ENCODE peak calls at places on chromosomes 4 and X, in nine cellular contexts. One of them, this sample, is unnamed.

GRCh38 chrX:145609951-145610511 is 207.6 kb upstream of the SLITRK2 start:
- DNase-seq in NCI-H345: no peak
- DNase-seq in EL: no peak
- DNase-seq in heart left ventricle: no peak
- DNase-seq in KBM-7: no peak
- DNase-seq in hippocampal formation: no peak
- DNase-seq in activated effector memory CD4-positive, alpha-beta T cell treated with Interleukin-2 at 50 U/mL for 16 hours: no peak
- DNase-seq in Right ventricle myocardium superior: no peak
- DNase-seq in NCI-H446 treated with DMSO at 0.1 percent for 48 hours: no peak
- DNase-seq in this sample: peak

GRCh38 chr4:56786955-56787354 is 34.5 kb downstream of the SPINK2 start:
- DNase-seq in NCI-H345: peak
- DNase-seq in EL: peak
- DNase-seq in heart left ventricle: peak
- DNase-seq in KBM-7: no peak
- DNase-seq in hippocampal formation: no peak
- DNase-seq in activated effector memory CD4-positive, alpha-beta T cell treated with Interleukin-2 at 50 U/mL for 16 hours: no peak
- DNase-seq in Right ventricle myocardium superior: peak
- DNase-seq in NCI-H446 treated with DMSO at 0.1 percent for 48 hours: no peak
- DNase-seq in this sample: peak

GRCh38 chrX:9368262-9368661 is 96.6 kb upstream of the TBL1X start:
- DNase-seq in NCI-H345: no peak
- DNase-seq in EL: no peak
- DNase-seq in heart left ventricle: no peak
- DNase-seq in KBM-7: no peak
- DNase-seq in hippocampal formation: no peak
- DNase-seq in activated effector memory CD4-positive, alpha-beta T cell treated with Interleukin-2 at 50 U/mL for 16 hours: no peak
- DNase-seq in Right ventricle myocardium superior: no peak
- DNase-seq in NCI-H446 treated with DMSO at 0.1 percent for 48 hours: no peak
- DNase-seq in this sample: no peak

GRCh38 chr4:118680808-118681207 is 4.4 kb upstream of the METTL14 start:
- DNase-seq in NCI-H345: no peak
- DNase-seq in EL: no peak
- DNase-seq in heart left ventricle: no peak
- DNase-seq in KBM-7: peak
- DNase-seq in hippocampal formation: no peak
- DNase-seq in activated effector memory CD4-positive, alpha-beta T cell treated with Interleukin-2 at 50 U/mL for 16 hours: no peak
- DNase-seq in Right ventricle myocardium superior: no peak
- DNase-seq in NCI-H446 treated with DMSO at 0.1 percent for 48 hours: no peak
- DNase-seq in this sample: no peak

GRCh38 chr4:67909910-67910905 is 26.4 kb upstream of the TMPRSS11D start:
- DNase-seq in NCI-H345: no peak
- DNase-seq in EL: peak
- DNase-seq in heart left ventricle: no peak
- DNase-seq in KBM-7: peak
- DNase-seq in hippocampal formation: no peak
- DNase-seq in activated effector memory CD4-positive, alpha-beta T cell treated with Interleukin-2 at 50 U/mL for 16 hours: no peak
- DNase-seq in Right ventricle myocardium superior: no peak
- DNase-seq in NCI-H446 treated with DMSO at 0.1 percent for 48 hours: no peak
- DNase-seq in this sample: peak

GRCh38 chr4:11720292-11720691 is 291.6 kb upstream of the HS3ST1 start:
- DNase-seq in NCI-H345: peak
- DNase-seq in EL: no peak
- DNase-seq in heart left ventricle: no peak
- DNase-seq in KBM-7: peak
- DNase-seq in hippocampal formation: peak
- DNase-seq in activated effector memory CD4-positive, alpha-beta T cell treated with Interleukin-2 at 50 U/mL for 16 hours: no peak
- DNase-seq in Right ventricle myocardium superior: no peak
- DNase-seq in NCI-H446 treated with DMSO at 0.1 percent for 48 hours: peak
- DNase-seq in this sample: no peak

GRCh38 chrX:111131572-111131971 is 35.6 kb downstream of the PAK3 start:
- DNase-seq in NCI-H345: no peak
- DNase-seq in EL: peak
- DNase-seq in heart left ventricle: no peak
- DNase-seq in KBM-7: no peak
- DNase-seq in hippocampal formation: no peak
- DNase-seq in activated effector memory CD4-positive, alpha-beta T cell treated with Interleukin-2 at 50 U/mL for 16 hours: no peak
- DNase-seq in Right ventricle myocardium superior: no peak
- DNase-seq in NCI-H446 treated with DMSO at 0.1 percent for 48 hours: no peak
- DNase-seq in this sample: no peak

GRCh38 chr4:80266902-80267380 is 477 bp downstream of the FGF5 start:
- DNase-seq in NCI-H345: no peak
- DNase-seq in EL: peak
- DNase-seq in heart left ventricle: no peak
- DNase-seq in KBM-7: no peak
- DNase-seq in hippocampal formation: no peak
- DNase-seq in activated effector memory CD4-positive, alpha-beta T cell treated with Interleukin-2 at 50 U/mL for 16 hours: no peak
- DNase-seq in Right ventricle myocardium superior: no peak
- DNase-seq in NCI-H446 treated with DMSO at 0.1 percent for 48 hours: no peak
- DNase-seq in this sample: peak

GRCh38 chr4:153663667-153664066 is 20.4 kb upstream of the TLR2 start:
- DNase-seq in NCI-H345: no peak
- DNase-seq in EL: no peak
- DNase-seq in heart left ventricle: no peak
- DNase-seq in KBM-7: no peak
- DNase-seq in hippocampal formation: no peak
- DNase-seq in activated effector memory CD4-positive, alpha-beta T cell treated with Interleukin-2 at 50 U/mL for 16 hours: no peak
- DNase-seq in Right ventricle myocardium superior: no peak
- DNase-seq in NCI-H446 treated with DMSO at 0.1 percent for 48 hours: no peak
- DNase-seq in this sample: no peak

GRCh38 chr4:36785965-36786364 is 458.6 kb upstream of the NWD2 start:
- DNase-seq in NCI-H345: peak
- DNase-seq in EL: no peak
- DNase-seq in heart left ventricle: no peak
- DNase-seq in KBM-7: no peak
- DNase-seq in hippocampal formation: no peak
- DNase-seq in activated effector memory CD4-positive, alpha-beta T cell treated with Interleukin-2 at 50 U/mL for 16 hours: no peak
- DNase-seq in Right ventricle myocardium superior: no peak
- DNase-seq in NCI-H446 treated with DMSO at 0.1 percent for 48 hours: no peak
- DNase-seq in this sample: no peak

GRCh38 chr4:38092701-38093100 is 132.5 kb downstream of the PTTG2 start:
- DNase-seq in NCI-H345: no peak
- DNase-seq in EL: peak
- DNase-seq in heart left ventricle: no peak
- DNase-seq in KBM-7: no peak
- DNase-seq in hippocampal formation: no peak
- DNase-seq in activated effector memory CD4-positive, alpha-beta T cell treated with Interleukin-2 at 50 U/mL for 16 hours: no peak
- DNase-seq in Right ventricle myocardium superior: no peak
- DNase-seq in NCI-H446 treated with DMSO at 0.1 percent for 48 hours: no peak
- DNase-seq in this sample: no peak

GRCh38 chrX:31213941-31214340 is 142.1 kb upstream of the FTHL17 start:
- DNase-seq in NCI-H345: no peak
- DNase-seq in EL: peak
- DNase-seq in heart left ventricle: no peak
- DNase-seq in KBM-7: peak
- DNase-seq in hippocampal formation: no peak
- DNase-seq in activated effector memory CD4-positive, alpha-beta T cell treated with Interleukin-2 at 50 U/mL for 16 hours: no peak
- DNase-seq in Right ventricle myocardium superior: no peak
- DNase-seq in NCI-H446 treated with DMSO at 0.1 percent for 48 hours: no peak
- DNase-seq in this sample: peak

GRCh38 chrX:108484251-108484650 is 44.6 kb downstream of the COL4A5 start:
- DNase-seq in NCI-H345: no peak
- DNase-seq in EL: no peak
- DNase-seq in heart left ventricle: no peak
- DNase-seq in KBM-7: no peak
- DNase-seq in hippocampal formation: no peak
- DNase-seq in activated effector memory CD4-positive, alpha-beta T cell treated with Interleukin-2 at 50 U/mL for 16 hours: no peak
- DNase-seq in Right ventricle myocardium superior: no peak
- DNase-seq in NCI-H446 treated with DMSO at 0.1 percent for 48 hours: no peak
- DNase-seq in this sample: no peak

GRCh38 chrX:17020371-17020770 is 73.9 kb downstream of the REPS2 start:
- DNase-seq in NCI-H345: no peak
- DNase-seq in EL: no peak
- DNase-seq in heart left ventricle: no peak
- DNase-seq in KBM-7: no peak
- DNase-seq in hippocampal formation: no peak
- DNase-seq in activated effector memory CD4-positive, alpha-beta T cell treated with Interleukin-2 at 50 U/mL for 16 hours: no peak
- DNase-seq in Right ventricle myocardium superior: no peak
- DNase-seq in NCI-H446 treated with DMSO at 0.1 percent for 48 hours: no peak
- DNase-seq in this sample: no peak

GRCh38 chr4:94208268-94208667 is 603 bp downstream of the SMARCAD1 start:
- DNase-seq in NCI-H345: no peak
- DNase-seq in EL: no peak
- DNase-seq in heart left ventricle: no peak
- DNase-seq in KBM-7: peak
- DNase-seq in hippocampal formation: no peak
- DNase-seq in activated effector memory CD4-positive, alpha-beta T cell treated with Interleukin-2 at 50 U/mL for 16 hours: no peak
- DNase-seq in Right ventricle myocardium superior: no peak
- DNase-seq in NCI-H446 treated with DMSO at 0.1 percent for 48 hours: no peak
- DNase-seq in this sample: no peak

GRCh38 chrX:153794897-153795816 is 689 bp downstream of the SSR4 start:
- DNase-seq in NCI-H345: no peak
- DNase-seq in EL: peak
- DNase-seq in heart left ventricle: no peak
- DNase-seq in KBM-7: no peak
- DNase-seq in hippocampal formation: no peak
- DNase-seq in activated effector memory CD4-positive, alpha-beta T cell treated with Interleukin-2 at 50 U/mL for 16 hours: no peak
- DNase-seq in Right ventricle myocardium superior: no peak
- DNase-seq in NCI-H446 treated with DMSO at 0.1 percent for 48 hours: no peak
- DNase-seq in this sample: peak

GRCh38 chrX:69428216-69428615 is 75.9 kb upstream of the NALF2 start:
- DNase-seq in NCI-H345: no peak
- DNase-seq in EL: no peak
- DNase-seq in heart left ventricle: no peak
- DNase-seq in KBM-7: no peak
- DNase-seq in hippocampal formation: no peak
- DNase-seq in activated effector memory CD4-positive, alpha-beta T cell treated with Interleukin-2 at 50 U/mL for 16 hours: no peak
- DNase-seq in Right ventricle myocardium superior: no peak
- DNase-seq in NCI-H446 treated with DMSO at 0.1 percent for 48 hours: no peak
- DNase-seq in this sample: no peak

GRCh38 chrX:19705196-19705769 is 182.1 kb downstream of the SH3KBP1 start:
- DNase-seq in NCI-H345: no peak
- DNase-seq in EL: peak
- DNase-seq in heart left ventricle: no peak
- DNase-seq in KBM-7: no peak
- DNase-seq in hippocampal formation: no peak
- DNase-seq in activated effector memory CD4-positive, alpha-beta T cell treated with Interleukin-2 at 50 U/mL for 16 hours: no peak
- DNase-seq in Right ventricle myocardium superior: no peak
- DNase-seq in NCI-H446 treated with DMSO at 0.1 percent for 48 hours: no peak
- DNase-seq in this sample: peak

GRCh38 chr4:8771258-8771590 is 100.4 kb downstream of the HMX1 start:
- DNase-seq in NCI-H345: no peak
- DNase-seq in EL: no peak
- DNase-seq in heart left ventricle: no peak
- DNase-seq in KBM-7: no peak
- DNase-seq in hippocampal formation: no peak
- DNase-seq in activated effector memory CD4-positive, alpha-beta T cell treated with Interleukin-2 at 50 U/mL for 16 hours: no peak
- DNase-seq in Right ventricle myocardium superior: peak
- DNase-seq in NCI-H446 treated with DMSO at 0.1 percent for 48 hours: no peak
- DNase-seq in this sample: no peak

GRCh38 chrX:2502668-2503519 is 2.1 kb upstream of the DHRSX start:
- DNase-seq in NCI-H345: no peak
- DNase-seq in EL: peak
- DNase-seq in heart left ventricle: no peak
- DNase-seq in KBM-7: peak
- DNase-seq in hippocampal formation: no peak
- DNase-seq in activated effector memory CD4-positive, alpha-beta T cell treated with Interleukin-2 at 50 U/mL for 16 hours: no peak
- DNase-seq in Right ventricle myocardium superior: no peak
- DNase-seq in NCI-H446 treated with DMSO at 0.1 percent for 48 hours: no peak
- DNase-seq in this sample: peak

GRCh38 chr4:160257324-160257723 is 1154.4 kb downstream of the RAPGEF2 start:
- DNase-seq in NCI-H345: no peak
- DNase-seq in EL: no peak
- DNase-seq in heart left ventricle: no peak
- DNase-seq in KBM-7: no peak
- DNase-seq in hippocampal formation: no peak
- DNase-seq in activated effector memory CD4-positive, alpha-beta T cell treated with Interleukin-2 at 50 U/mL for 16 hours: no peak
- DNase-seq in Right ventricle myocardium superior: no peak
- DNase-seq in NCI-H446 treated with DMSO at 0.1 percent for 48 hours: no peak
- DNase-seq in this sample: no peak

GRCh38 chr4:138910914-138911336 is 104.7 kb upstream of the NOCT start:
- DNase-seq in NCI-H345: peak
- DNase-seq in EL: peak
- DNase-seq in heart left ventricle: peak
- DNase-seq in KBM-7: no peak
- DNase-seq in hippocampal formation: peak
- DNase-seq in activated effector memory CD4-positive, alpha-beta T cell treated with Interleukin-2 at 50 U/mL for 16 hours: no peak
- DNase-seq in Right ventricle myocardium superior: peak
- DNase-seq in NCI-H446 treated with DMSO at 0.1 percent for 48 hours: peak
- DNase-seq in this sample: peak

GRCh38 chr4:107736924-107737448 is 17.0 kb upstream of the PAPSS1 start:
- DNase-seq in NCI-H345: peak
- DNase-seq in EL: peak
- DNase-seq in heart left ventricle: no peak
- DNase-seq in KBM-7: peak
- DNase-seq in hippocampal formation: peak
- DNase-seq in activated effector memory CD4-positive, alpha-beta T cell treated with Interleukin-2 at 50 U/mL for 16 hours: peak
- DNase-seq in Right ventricle myocardium superior: no peak
- DNase-seq in NCI-H446 treated with DMSO at 0.1 percent for 48 hours: peak
- DNase-seq in this sample: peak

GRCh38 chr4:153729901-153730300 is 29.9 kb downstream of the RNF175 start:
- DNase-seq in NCI-H345: no peak
- DNase-seq in EL: no peak
- DNase-seq in heart left ventricle: no peak
- DNase-seq in KBM-7: no peak
- DNase-seq in hippocampal formation: no peak
- DNase-seq in activated effector memory CD4-positive, alpha-beta T cell treated with Interleukin-2 at 50 U/mL for 16 hours: no peak
- DNase-seq in Right ventricle myocardium superior: no peak
- DNase-seq in NCI-H446 treated with DMSO at 0.1 percent for 48 hours: no peak
- DNase-seq in this sample: no peak

GRCh38 chr4:26451597-26451996 is 38.7 kb downstream of the CCKAR start:
- DNase-seq in NCI-H345: no peak
- DNase-seq in EL: no peak
- DNase-seq in heart left ventricle: no peak
- DNase-seq in KBM-7: no peak
- DNase-seq in hippocampal formation: no peak
- DNase-seq in activated effector memory CD4-positive, alpha-beta T cell treated with Interleukin-2 at 50 U/mL for 16 hours: no peak
- DNase-seq in Right ventricle myocardium superior: no peak
- DNase-seq in NCI-H446 treated with DMSO at 0.1 percent for 48 hours: no peak
- DNase-seq in this sample: no peak

GRCh38 chr4:185016946-185017797 is 1.1 kb upstream of the HELT start:
- DNase-seq in NCI-H345: peak
- DNase-seq in EL: no peak
- DNase-seq in heart left ventricle: no peak
- DNase-seq in KBM-7: no peak
- DNase-seq in hippocampal formation: no peak
- DNase-seq in activated effector memory CD4-positive, alpha-beta T cell treated with Interleukin-2 at 50 U/mL for 16 hours: no peak
- DNase-seq in Right ventricle myocardium superior: no peak
- DNase-seq in NCI-H446 treated with DMSO at 0.1 percent for 48 hours: no peak
- DNase-seq in this sample: no peak

GRCh38 chr4:184019084-184019483 is 114.0 kb downstream of the STOX2 start:
- DNase-seq in NCI-H345: no peak
- DNase-seq in EL: no peak
- DNase-seq in heart left ventricle: no peak
- DNase-seq in KBM-7: no peak
- DNase-seq in hippocampal formation: no peak
- DNase-seq in activated effector memory CD4-positive, alpha-beta T cell treated with Interleukin-2 at 50 U/mL for 16 hours: no peak
- DNase-seq in Right ventricle myocardium superior: no peak
- DNase-seq in NCI-H446 treated with DMSO at 0.1 percent for 48 hours: no peak
- DNase-seq in this sample: no peak

GRCh38 chrX:69127466-69127865 is 37.8 kb downstream of the PJA1 start:
- DNase-seq in NCI-H345: no peak
- DNase-seq in EL: no peak
- DNase-seq in heart left ventricle: no peak
- DNase-seq in KBM-7: no peak
- DNase-seq in hippocampal formation: no peak
- DNase-seq in activated effector memory CD4-positive, alpha-beta T cell treated with Interleukin-2 at 50 U/mL for 16 hours: no peak
- DNase-seq in Right ventricle myocardium superior: no peak
- DNase-seq in NCI-H446 treated with DMSO at 0.1 percent for 48 hours: no peak
- DNase-seq in this sample: no peak

GRCh38 chr4:30720656-30721352 is 635 bp downstream of the PCDH7 start:
- DNase-seq in NCI-H345: peak
- DNase-seq in EL: no peak
- DNase-seq in heart left ventricle: peak
- DNase-seq in KBM-7: peak
- DNase-seq in hippocampal formation: no peak
- DNase-seq in activated effector memory CD4-positive, alpha-beta T cell treated with Interleukin-2 at 50 U/mL for 16 hours: no peak
- DNase-seq in Right ventricle myocardium superior: peak
- DNase-seq in NCI-H446 treated with DMSO at 0.1 percent for 48 hours: no peak
- DNase-seq in this sample: no peak

GRCh38 chrX:66200855-66201795 is 37.1 kb downstream of the HEPH start:
- DNase-seq in NCI-H345: no peak
- DNase-seq in EL: peak
- DNase-seq in heart left ventricle: no peak
- DNase-seq in KBM-7: peak
- DNase-seq in hippocampal formation: peak
- DNase-seq in activated effector memory CD4-positive, alpha-beta T cell treated with Interleukin-2 at 50 U/mL for 16 hours: no peak
- DNase-seq in Right ventricle myocardium superior: no peak
- DNase-seq in NCI-H446 treated with DMSO at 0.1 percent for 48 hours: no peak
- DNase-seq in this sample: peak

GRCh38 chr4:3526456-3526855 is 5.8 kb downstream of the LRPAP1 start:
- DNase-seq in NCI-H345: no peak
- DNase-seq in EL: no peak
- DNase-seq in heart left ventricle: no peak
- DNase-seq in KBM-7: no peak
- DNase-seq in hippocampal formation: no peak
- DNase-seq in activated effector memory CD4-positive, alpha-beta T cell treated with Interleukin-2 at 50 U/mL for 16 hours: no peak
- DNase-seq in Right ventricle myocardium superior: no peak
- DNase-seq in NCI-H446 treated with DMSO at 0.1 percent for 48 hours: no peak
- DNase-seq in this sample: no peak

This sample was measured in AG08395.